ENCODE peak calls at places on chromosomes 16 and 17, in eight cellular contexts. P, R, S, T, N, B, H and A are unnamed samples.
A peak's percentile ranks its signal among the peaks of the same experiment; 100 is the strongest.

GRCh38 chr16:79349803-79350202 is 250.7 kb downstream of the MAF start:
- DNase-seq in P (no peak), B (no peak), H (no peak), T (no peak), R (no peak), N (no peak), S (no peak), A (no peak)

GRCh38 chr16:9976641-9977040 is 205.6 kb downstream of the GRIN2A start:
- DNase-seq in N (no peak), R (no peak), B (no peak), T (no peak), P (no peak), H (no peak), S (no peak), A (no peak)

GRCh38 chr16:84278333-84278732 is 16.3 kb upstream of the WFDC1 start:
- DNase-seq in T (no peak), P (no peak), R (no peak), S (no peak), B (no peak), H (no peak), N (no peak), A (no peak)

GRCh38 chr17:50184611-50185398 is 16.6 kb downstream of the COL1A1 start:
- DNase-seq in P (peak; percentile 81), R (no peak), H (no peak), B (peak; percentile 48), S (no peak), N (no peak), T (peak; percentile 53), A (no peak)

GRCh38 chr17:41315814-41316430 is 412 bp upstream of the KRTAP17-1 start:
- DNase-seq in H (no peak), R (no peak), P (no peak), S (no peak), T (no peak), N (no peak), B (no peak), A (no peak)

GRCh38 chr16:12584488-12585233 is 219.0 kb downstream of the CPPED1 start:
- DNase-seq in T (no peak), N (no peak), P (no peak), B (peak; percentile 24), R (no peak), H (no peak), S (peak; percentile 12), A (no peak)

GRCh38 chr17:11608396-11608795 is 10.1 kb downstream of the DNAH9 start:
- DNase-seq in N (no peak), R (no peak), S (no peak), T (peak; percentile 61), P (no peak), B (no peak), H (no peak), A (no peak)

GRCh38 chr17:17021194-17021863 is 20.9 kb upstream of the MPRIP start:
- DNase-seq in R (no peak), S (peak; percentile 89), H (no peak), T (peak; percentile 82), N (no peak), P (peak; percentile 77), B (peak; percentile 92), A (no peak)

GRCh38 chr17:35103271-35103670 is 16.4 kb downstream of the RAD51D start:
- DNase-seq in P (no peak), B (no peak), N (no peak), R (no peak), T (no peak), S (peak; percentile 24), H (no peak), A (no peak)